ENCODE peak calls at places on chromosome 20, in ten cellular contexts. One of them, this sample, is unnamed.

GRCh38 chr20:23449400-23449799 is 3.3 kb downstream of the CST11 start:
- DNase-seq in uterus: no peak
- DNase-seq in neural crest cell: no peak
- DNase-seq in GM10248: no peak
- DNase-seq in HFFc6: no peak
- DNase-seq in testis: no peak
- DNase-seq in BJ: no peak
- DNase-seq in GM23338: no peak
- DNase-seq in CD4-positive, alpha-beta T cell: no peak
- DNase-seq in choroid plexus epithelial cell: peak; percentile 10
- DNase-seq in this sample: no peak

GRCh38 chr20:37657924-37658800 is 35.7 kb upstream of the CTNNBL1 start:
- DNase-seq in BJ: no peak
- DNase-seq in GM23338: no peak
- DNase-seq in uterus: no peak
- DNase-seq in GM10248: no peak
- DNase-seq in HFFc6: no peak
- DNase-seq in CD4-positive, alpha-beta T cell: no peak
- DNase-seq in neural crest cell: no peak
- DNase-seq in testis: no peak
- DNase-seq in choroid plexus epithelial cell: no peak
- DNase-seq in this sample: no peak

GRCh38 chr20:57716202-57716601 is 6.4 kb upstream of the PMEPA1 start:
- DNase-seq in GM23338: no peak
- DNase-seq in CD4-positive, alpha-beta T cell: no peak
- DNase-seq in uterus: no peak
- DNase-seq in choroid plexus epithelial cell: peak; percentile 67
- DNase-seq in HFFc6: peak; percentile 81
- DNase-seq in testis: no peak
- DNase-seq in neural crest cell: no peak
- DNase-seq in GM10248: no peak
- DNase-seq in BJ: no peak
- DNase-seq in this sample: no peak

GRCh38 chr20:46563170-46563847 is 12.9 kb upstream of the OCSTAMP start:
- DNase-seq in uterus: no peak
- DNase-seq in choroid plexus epithelial cell: no peak
- DNase-seq in GM10248: no peak
- DNase-seq in neural crest cell: peak; percentile 20
- DNase-seq in BJ: no peak
- DNase-seq in HFFc6: no peak
- DNase-seq in testis: peak; percentile 25
- DNase-seq in GM23338: peak; percentile 70
- DNase-seq in CD4-positive, alpha-beta T cell: no peak
- DNase-seq in this sample: no peak

GRCh38 chr20:47392015-47392720 is 35.7 kb upstream of the ZMYND8 start:
- DNase-seq in neural crest cell: no peak
- DNase-seq in CD4-positive, alpha-beta T cell: no peak
- DNase-seq in uterus: no peak
- DNase-seq in GM23338: peak; percentile 16
- DNase-seq in GM10248: peak; percentile 36
- DNase-seq in HFFc6: peak; percentile 99
- DNase-seq in testis: no peak
- DNase-seq in choroid plexus epithelial cell: peak; percentile 94
- DNase-seq in BJ: peak; percentile 95
- DNase-seq in this sample: no peak

GRCh38 chr20:15253431-15253830 is 916.0 kb upstream of the FLRT3 start:
- DNase-seq in uterus: no peak
- DNase-seq in GM10248: no peak
- DNase-seq in choroid plexus epithelial cell: no peak
- DNase-seq in GM23338: no peak
- DNase-seq in neural crest cell: no peak
- DNase-seq in HFFc6: no peak
- DNase-seq in testis: no peak
- DNase-seq in CD4-positive, alpha-beta T cell: no peak
- DNase-seq in BJ: no peak
- DNase-seq in this sample: no peak

GRCh38 chr20:10863337-10864060 is 189.7 kb upstream of the JAG1 start:
- DNase-seq in HFFc6: peak; percentile 38
- DNase-seq in GM10248: no peak
- DNase-seq in choroid plexus epithelial cell: peak; percentile 91
- DNase-seq in GM23338: peak; percentile 11
- DNase-seq in BJ: peak; percentile 31
- DNase-seq in testis: no peak
- DNase-seq in neural crest cell: no peak
- DNase-seq in uterus: peak; percentile 18
- DNase-seq in CD4-positive, alpha-beta T cell: no peak
- DNase-seq in this sample: no peak

GRCh38 chr20:45402946-45403345 is 5.1 kb upstream of the DBNDD2 start:
- DNase-seq in choroid plexus epithelial cell: peak; percentile 83
- DNase-seq in CD4-positive, alpha-beta T cell: no peak
- DNase-seq in uterus: no peak
- DNase-seq in BJ: no peak
- DNase-seq in testis: no peak
- DNase-seq in GM10248: no peak
- DNase-seq in HFFc6: peak; percentile 23
- DNase-seq in GM23338: no peak
- DNase-seq in neural crest cell: no peak
- DNase-seq in this sample: no peak

GRCh38 chr20:24303393-24303792 is 166.0 kb upstream of the SYNDIG1 start:
- DNase-seq in GM23338: no peak
- DNase-seq in uterus: no peak
- DNase-seq in BJ: no peak
- DNase-seq in GM10248: no peak
- DNase-seq in CD4-positive, alpha-beta T cell: no peak
- DNase-seq in neural crest cell: no peak
- DNase-seq in testis: peak; percentile 50
- DNase-seq in choroid plexus epithelial cell: peak; percentile 55
- DNase-seq in HFFc6: peak; percentile 40
- DNase-seq in this sample: no peak

GRCh38 chr20:6704132-6704861 is 63.2 kb upstream of the BMP2 start:
- DNase-seq in neural crest cell: no peak
- DNase-seq in testis: no peak
- DNase-seq in GM23338: no peak
- DNase-seq in uterus: no peak
- DNase-seq in CD4-positive, alpha-beta T cell: no peak
- DNase-seq in BJ: peak; percentile 37
- DNase-seq in choroid plexus epithelial cell: peak; percentile 81
- DNase-seq in HFFc6: peak; percentile 15
- DNase-seq in GM10248: no peak
- DNase-seq in this sample: no peak

GRCh38 chr20:15772826-15773225 is 800.4 kb downstream of the KIF16B start:
- DNase-seq in HFFc6: no peak
- DNase-seq in choroid plexus epithelial cell: no peak
- DNase-seq in CD4-positive, alpha-beta T cell: no peak
- DNase-seq in GM10248: no peak
- DNase-seq in neural crest cell: no peak
- DNase-seq in uterus: no peak
- DNase-seq in BJ: no peak
- DNase-seq in testis: no peak
- DNase-seq in GM23338: no peak
- DNase-seq in this sample: no peak

GRCh38 chr20:37195018-37195417 is 15.7 kb upstream of the MROH8 start:
- DNase-seq in testis: no peak
- DNase-seq in choroid plexus epithelial cell: no peak
- DNase-seq in uterus: no peak
- DNase-seq in BJ: no peak
- DNase-seq in CD4-positive, alpha-beta T cell: no peak
- DNase-seq in neural crest cell: no peak
- DNase-seq in HFFc6: no peak
- DNase-seq in GM10248: no peak
- DNase-seq in GM23338: no peak
- DNase-seq in this sample: no peak

GRCh38 chr20:38298768-38299288 is 5.1 kb upstream of the BPI start:
- DNase-seq in uterus: peak; percentile 91
- DNase-seq in testis: peak; percentile 82
- DNase-seq in HFFc6: no peak
- DNase-seq in neural crest cell: no peak
- DNase-seq in BJ: no peak
- DNase-seq in GM10248: no peak
- DNase-seq in CD4-positive, alpha-beta T cell: no peak
- DNase-seq in GM23338: no peak
- DNase-seq in choroid plexus epithelial cell: peak; percentile 85
- DNase-seq in this sample: no peak

DNA sequence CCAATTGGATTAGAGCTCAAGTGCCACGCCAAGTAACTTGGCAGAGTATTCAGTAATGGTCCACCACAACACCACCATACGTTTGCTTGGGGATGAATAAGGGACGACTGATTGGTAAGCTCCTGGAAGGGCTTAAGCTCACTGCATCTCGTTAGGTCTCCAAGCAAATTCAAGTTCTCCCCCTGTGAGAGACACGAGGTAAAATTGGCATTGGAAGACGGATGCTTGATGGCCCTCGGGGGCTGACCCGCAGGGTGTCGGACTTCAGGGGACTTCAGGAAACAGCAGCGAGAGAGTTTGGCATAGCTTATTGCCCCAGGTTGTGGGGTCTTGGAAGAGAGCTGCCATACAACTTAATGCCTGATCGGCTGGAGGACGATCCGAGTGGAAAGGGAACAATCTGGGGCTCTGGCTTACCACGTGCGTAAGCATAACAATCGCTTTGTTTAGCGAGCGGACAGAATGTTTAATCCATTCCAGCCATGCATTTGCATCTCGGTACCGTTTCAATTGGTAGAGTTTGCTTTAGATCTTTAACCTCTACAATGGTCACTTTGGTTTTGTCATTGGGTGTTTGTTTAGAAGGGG is 4.8 kb upstream of the ZNFX1 start:
- DNase-seq in testis: no peak
- DNase-seq in uterus: no peak
- DNase-seq in HFFc6: no peak
- DNase-seq in CD4-positive, alpha-beta T cell: no peak
- DNase-seq in GM23338: peak; percentile 42
- DNase-seq in choroid plexus epithelial cell: no peak
- DNase-seq in GM10248: no peak
- DNase-seq in BJ: no peak
- DNase-seq in neural crest cell: no peak
- DNase-seq in this sample: no peak
- TF ChIP-seq CTCF in testis: no peak
- TF ChIP-seq CTCF in uterus: no peak
- TF ChIP-seq CTCF in HFFc6: no peak
- TF ChIP-seq CTCF in CD4-positive, alpha-beta T cell: no peak
- TF ChIP-seq CTCF in GM23338: no peak
- TF ChIP-seq CTCF in choroid plexus epithelial cell: no peak
- TF ChIP-seq CTCF in GM10248: no peak
- TF ChIP-seq CTCF in BJ: no peak
- TF ChIP-seq CTCF in neural crest cell: no peak
- TF ChIP-seq CTCF in this sample: no peak

DNA sequence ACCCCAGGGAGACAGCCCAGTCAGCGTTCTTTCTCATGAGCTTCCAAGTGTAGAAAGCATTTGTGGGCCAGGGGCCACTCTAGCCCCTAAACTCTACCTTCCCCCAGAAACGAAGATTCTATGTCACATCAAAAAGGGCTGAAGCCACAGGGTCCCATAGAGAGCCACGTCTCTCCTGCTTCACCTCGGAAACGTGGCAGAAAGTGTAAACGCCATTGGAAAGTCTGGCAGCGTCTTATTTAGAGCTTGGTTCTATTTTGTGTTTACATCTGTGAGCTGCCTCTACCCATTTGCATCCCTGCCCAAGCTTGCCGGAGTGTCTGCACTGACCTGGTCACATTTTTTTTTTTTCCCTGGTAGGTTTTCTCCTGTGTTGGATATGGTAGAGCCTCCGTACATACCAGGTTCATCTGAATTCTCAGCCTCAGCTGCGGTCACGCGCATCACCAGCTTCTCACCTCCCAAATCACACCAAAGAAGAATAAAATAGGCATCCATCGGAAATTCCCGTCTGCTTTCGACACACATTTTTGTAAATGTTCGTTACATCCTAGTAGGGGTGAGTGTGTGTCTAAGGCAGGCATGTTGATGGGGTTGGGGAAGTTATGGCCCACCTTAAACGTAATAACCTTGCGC is 62.6 kb downstream of the NPEPL1 start:
- DNase-seq in BJ: no peak
- DNase-seq in CD4-positive, alpha-beta T cell: peak; percentile 4
- DNase-seq in choroid plexus epithelial cell: no peak
- DNase-seq in neural crest cell: no peak
- DNase-seq in GM23338: no peak
- DNase-seq in HFFc6: no peak
- DNase-seq in testis: no peak
- DNase-seq in uterus: no peak
- DNase-seq in GM10248: no peak
- DNase-seq in this sample: no peak
- TF ChIP-seq CTCF in BJ: no peak
- TF ChIP-seq CTCF in CD4-positive, alpha-beta T cell: no peak
- TF ChIP-seq CTCF in choroid plexus epithelial cell: no peak
- TF ChIP-seq CTCF in neural crest cell: no peak
- TF ChIP-seq CTCF in GM23338: no peak
- TF ChIP-seq CTCF in HFFc6: no peak
- TF ChIP-seq CTCF in testis: no peak
- TF ChIP-seq CTCF in uterus: no peak
- TF ChIP-seq CTCF in GM10248: no peak
- TF ChIP-seq CTCF in this sample: no peak

DNA sequence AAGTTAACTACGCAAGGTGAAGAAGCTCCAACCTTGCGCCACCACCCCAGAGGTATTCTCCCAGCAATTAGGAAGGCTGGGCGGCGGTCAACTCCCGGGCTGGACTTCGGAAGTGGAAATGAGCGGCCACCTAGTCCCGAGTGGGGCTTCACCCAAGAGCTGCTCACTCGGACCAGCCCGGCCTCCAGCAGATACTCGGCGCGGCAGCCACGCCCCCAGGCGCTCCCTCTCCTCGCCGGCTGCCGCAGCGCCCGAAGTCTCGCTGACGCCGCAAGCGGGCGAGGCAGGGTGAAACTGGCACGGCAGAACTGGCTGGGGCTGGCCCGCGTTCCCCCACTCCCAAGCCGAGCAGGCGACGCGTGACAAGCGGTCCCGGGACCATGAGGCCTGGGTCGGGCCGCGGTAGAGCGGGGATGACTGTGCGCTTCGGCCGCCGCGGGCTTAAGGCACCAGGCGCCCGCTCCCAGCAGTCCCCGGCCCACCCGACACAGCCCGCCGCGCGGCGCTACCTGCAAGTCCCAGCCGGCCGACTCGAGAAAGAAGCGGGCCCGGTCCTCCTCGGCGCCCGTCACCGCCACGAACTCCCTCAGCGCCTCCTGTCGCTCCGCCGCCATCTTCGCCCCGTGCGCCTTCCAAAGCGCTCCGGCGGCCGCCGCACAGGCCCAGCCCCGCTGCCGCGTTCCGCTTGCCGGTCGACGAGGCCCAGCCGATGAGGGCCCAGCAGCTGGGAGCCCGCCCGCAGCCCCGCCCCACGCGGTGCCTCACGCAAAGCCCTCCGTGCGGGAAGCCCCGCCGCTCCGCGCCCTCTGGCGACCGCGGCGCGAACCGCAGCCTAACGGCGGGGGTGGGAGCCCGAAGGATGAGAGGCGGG is at the start of gene NSFL1C:
- DNase-seq in GM23338: peak; percentile 93
- DNase-seq in GM10248: peak; percentile 96
- DNase-seq in neural crest cell: peak; percentile 97
- DNase-seq in choroid plexus epithelial cell: peak; percentile 97
- DNase-seq in CD4-positive, alpha-beta T cell: peak; percentile 98
- DNase-seq in uterus: peak; percentile 96
- DNase-seq in HFFc6: peak; percentile 92
- DNase-seq in testis: peak; percentile 94
- DNase-seq in BJ: peak; percentile 37
- DNase-seq in this sample: peak; percentile 99
- TF ChIP-seq CTCF in GM23338: peak; percentile 87
- TF ChIP-seq CTCF in GM10248: peak; percentile 97
- TF ChIP-seq CTCF in neural crest cell: peak; percentile 99
- TF ChIP-seq CTCF in choroid plexus epithelial cell: peak; percentile 71
- TF ChIP-seq CTCF in CD4-positive, alpha-beta T cell: peak; percentile 100
- TF ChIP-seq CTCF in uterus: peak; percentile 98
- TF ChIP-seq CTCF in HFFc6: peak; percentile 98
- TF ChIP-seq CTCF in testis: peak; percentile 97
- TF ChIP-seq CTCF in BJ: peak; percentile 85
- TF ChIP-seq CTCF in this sample: peak; percentile 100

GRCh38 chr20:17655286-17655651 is 26.8 kb downstream of the RRBP1 start:
- DNase-seq in HFFc6: no peak
- DNase-seq in CD4-positive, alpha-beta T cell: no peak
- DNase-seq in BJ: no peak
- DNase-seq in GM10248: no peak
- DNase-seq in neural crest cell: no peak
- DNase-seq in GM23338: peak; percentile 50
- DNase-seq in choroid plexus epithelial cell: peak; percentile 72
- DNase-seq in testis: no peak
- DNase-seq in uterus: peak; percentile 12
- DNase-seq in this sample: no peak
- TF ChIP-seq CTCF in HFFc6: peak; percentile 56
- TF ChIP-seq CTCF in CD4-positive, alpha-beta T cell: peak; percentile 8
- TF ChIP-seq CTCF in BJ: no peak
- TF ChIP-seq CTCF in GM10248: no peak
- TF ChIP-seq CTCF in neural crest cell: peak; percentile 34
- TF ChIP-seq CTCF in GM23338: no peak
- TF ChIP-seq CTCF in choroid plexus epithelial cell: no peak
- TF ChIP-seq CTCF in testis: peak; percentile 1
- TF ChIP-seq CTCF in uterus: no peak
- TF ChIP-seq CTCF in this sample: peak; percentile 31